ENCODE peak calls at places on chromosomes 1 and 21, in four cellular contexts. E is stimulated activated CD8-positive, alpha-beta memory T cell treated with anti-CD3 and anti-CD28 coated beads, Interleukin-4, amount 100 ng/mL, for 48 hours; L is GM20000; G is T-helper 2 cell. P is an unnamed sample.

GRCh38 chr1:109910123-109910962 is at the start of gene CSF1:
- DNase-seq in E (peak), L (peak), G (no peak), P (peak)

GRCh38 chr1:61436491-61437120 is 288.3 kb downstream of the TM2D1 start:
- DNase-seq in E (no peak), L (no peak), G (no peak), P (no peak)

GRCh38 chr1:231515748-231516147 is 12.7 kb upstream of the TSNAX start:
- DNase-seq in E (no peak), L (no peak), G (no peak), P (no peak)

GRCh38 chr1:161088587-161089110 is 709 bp downstream of the NECTIN4 start:
- DNase-seq in E (peak), L (no peak), G (no peak), P (no peak)

GRCh38 chr1:192756847-192757246 is 52.0 kb upstream of the RGS2 start:
- DNase-seq in E (no peak), L (no peak), G (no peak), P (no peak)

GRCh38 chr1:187336769-187337168 is 508.0 kb downstream of the PLA2G4A start:
- DNase-seq in E (no peak), L (peak), G (no peak), P (no peak)

GRCh38 chr1:12087797-12088314 is 24.8 kb downstream of the TNFRSF8 start:
- DNase-seq in E (peak), L (peak), G (no peak), P (peak)

GRCh38 chr1:40281852-40282251 is 23.8 kb downstream of the ZMPSTE24 start:
- DNase-seq in E (no peak), L (no peak), G (no peak), P (no peak)

GRCh38 chr1:161739865-161740566 is 9.6 kb upstream of the DUSP12 start:
- DNase-seq in E (no peak), L (no peak), G (no peak), P (no peak)

GRCh38 chr1:107480548-107480947 is 339.7 kb downstream of the NTNG1 start:
- DNase-seq in E (no peak), L (peak), G (no peak), P (no peak)

GRCh38 chr1:14626869-14627607 is 28.6 kb downstream of the KAZN start:
- DNase-seq in E (no peak), L (no peak), G (no peak), P (no peak)

GRCh38 chr21:39083377-39084008 is 99.8 kb downstream of the PSMG1 start:
- DNase-seq in E (no peak), L (no peak), G (no peak), P (no peak)

GRCh38 chr1:21672478-21673276 is 3.5 kb upstream of the RAP1GAP start:
- DNase-seq in E (no peak), L (no peak), G (no peak), P (peak)

GRCh38 chr1:3410435-3410915 is 44.0 kb upstream of the ARHGEF16 start:
- DNase-seq in E (no peak), L (no peak), G (no peak), P (no peak)

GRCh38 chr1:30650959-30651320 is 72.4 kb downstream of the MATN1 start:
- DNase-seq in E (no peak), L (no peak), G (no peak), P (no peak)

GRCh38 chr1:99535470-99536164 is 110.3 kb upstream of the PALMD start:
- DNase-seq in E (no peak), L (no peak), G (no peak), P (no peak)

GRCh38 chr1:223737342-223737741 is 25.0 kb downstream of the CAPN2 start:
- DNase-seq in E (no peak), L (no peak), G (no peak), P (no peak)

GRCh38 chr1:197180252-197180878 is 33.9 kb upstream of the ASPM start:
- DNase-seq in E (no peak), L (peak), G (no peak), P (no peak)

GRCh38 chr1:100622966-100623762 is 85.2 kb downstream of the GPR88 start:
- DNase-seq in E (no peak), L (no peak), G (no peak), P (no peak)

GRCh38 chr1:24855474-24855873 is 74.6 kb downstream of the RUNX3 start:
- DNase-seq in E (no peak), L (no peak), G (no peak), P (no peak)

GRCh38 chr1:208137144-208137682 is 107.0 kb downstream of the PLXNA2 start:
- DNase-seq in E (no peak), L (no peak), G (no peak), P (no peak)